ENCODE peak calls at places on chromosomes 13 and 19, in five cellular contexts. Z is dorsolateral prefrontal cortex; P is CD4-positive, alpha-beta T cell; T is PC-9; W is uterus. J is an unnamed sample.

GRCh38 chr13:48975101-48975925 is at the start of gene FNDC3A:
- DNase-seq in Z (peak), P (peak), T (peak), W (peak), J (peak)

GRCh38 chr13:30037766-30038165 is 187.3 kb upstream of the UBL3 start:
- DNase-seq in Z (no peak), P (no peak), T (no peak), W (no peak), J (no peak)

GRCh38 chr13:98827449-98827848 is 75.0 kb upstream of the SLC15A1 start:
- DNase-seq in Z (no peak), P (no peak), T (no peak), W (no peak), J (no peak)

GRCh38 chr19:48206402-48207093 is 36.1 kb downstream of the ZSWIM9 start:
- DNase-seq in Z (no peak), P (no peak), T (no peak), W (no peak), J (peak)

GRCh38 chr19:46493236-46494114 is 2.2 kb downstream of the PNMA8B start:
- DNase-seq in Z (no peak), P (peak), T (no peak), W (peak), J (peak)

GRCh38 chr13:25881946-25882574 is 169.8 kb downstream of the SHISA2 start:
- DNase-seq in Z (no peak), P (no peak), T (no peak), W (no peak), J (peak)

GRCh38 chr19:57239982-57240310 is 486 bp upstream of the ZNF805 start:
- DNase-seq in Z (no peak), P (no peak), T (no peak), W (no peak), J (no peak)

GRCh38 chr13:28493740-28494536 is 990 bp downstream of the FLT1 start:
- DNase-seq in Z (no peak), P (no peak), T (no peak), W (no peak), J (no peak)

GRCh38 chr19:48568345-48568886 is 16.4 kb downstream of the SULT2B1 start:
- DNase-seq in Z (peak), P (no peak), T (peak), W (peak), J (no peak)

GRCh38 chr19:10762656-10763055 is 44.8 kb downstream of the DNM2 start:
- DNase-seq in Z (no peak), P (peak), T (peak), W (no peak), J (no peak)

GRCh38 chr13:73547239-73547638 is 488.4 kb downstream of the KLF5 start:
- DNase-seq in Z (no peak), P (no peak), T (no peak), W (no peak), J (no peak)

GRCh38 chr13:43196171-43196611 is 172.8 kb downstream of the DNAJC15 start:
- DNase-seq in Z (peak), P (no peak), T (no peak), W (peak), J (no peak)

GRCh38 chr19:14442904-14443631 is 10.0 kb downstream of the PKN1 start:
- DNase-seq in Z (peak), P (no peak), T (no peak), W (no peak), J (no peak)

GRCh38 chr13:66520511-66521390 is 709.4 kb downstream of the PCDH9 start:
- DNase-seq in Z (no peak), P (no peak), T (no peak), W (no peak), J (no peak)

GRCh38 chr13:39362652-39363390 is 240.2 kb downstream of the LHFPL6 start:
- DNase-seq in Z (no peak), P (no peak), T (no peak), W (no peak), J (no peak)

GRCh38 chr19:53538378-53539109 is 599 bp downstream of the ZNF331 start:
- DNase-seq in Z (peak), P (no peak), T (peak), W (no peak), J (no peak)

GRCh38 chr19:55400281-55401087 is 7.1 kb downstream of the UBE2S start:
- DNase-seq in Z (no peak), P (no peak), T (no peak), W (no peak), J (no peak)

GRCh38 chr19:49799798-49800376 is 13.2 kb downstream of the FUZ start:
- DNase-seq in Z (no peak), P (no peak), T (no peak), W (no peak), J (no peak)

GRCh38 chr13:90315061-90315460 is 1032.4 kb upstream of the MIR17HG start:
- DNase-seq in Z (no peak), P (no peak), T (no peak), W (no peak), J (no peak)

GRCh38 chr19:3342246-3342645 is 24.1 kb upstream of the NFIC start:
- DNase-seq in Z (no peak), P (no peak), T (no peak), W (no peak), J (no peak)

GRCh38 chr19:3345850-3346460 is 20.4 kb upstream of the NFIC start:
- DNase-seq in Z (no peak), P (no peak), T (no peak), W (peak), J (no peak)

GRCh38 chr19:3346677-3347353 is 19.6 kb upstream of the NFIC start:
- DNase-seq in Z (peak), P (no peak), T (no peak), W (peak), J (no peak)

GRCh38 chr19:3344608-3345598 is 21.5 kb upstream of the NFIC start:
- DNase-seq in Z (no peak), P (no peak), T (no peak), W (peak), J (no peak)

GRCh38 chr19:3343619-3344502 is 22.5 kb upstream of the NFIC start:
- DNase-seq in Z (peak), P (peak), T (peak), W (peak), J (no peak)
- TF ChIP-seq CTCF in Z (peak), P (no peak), T (no peak), W (peak), J (no peak)

GRCh38 chr19:36054119-36054732 is at the start of gene THAP8:
- DNase-seq in Z (peak), P (peak), T (peak), W (peak), J (peak)
- TF ChIP-seq CTCF in Z (peak), P (peak), T (peak), W (peak), J (peak)

DNA sequence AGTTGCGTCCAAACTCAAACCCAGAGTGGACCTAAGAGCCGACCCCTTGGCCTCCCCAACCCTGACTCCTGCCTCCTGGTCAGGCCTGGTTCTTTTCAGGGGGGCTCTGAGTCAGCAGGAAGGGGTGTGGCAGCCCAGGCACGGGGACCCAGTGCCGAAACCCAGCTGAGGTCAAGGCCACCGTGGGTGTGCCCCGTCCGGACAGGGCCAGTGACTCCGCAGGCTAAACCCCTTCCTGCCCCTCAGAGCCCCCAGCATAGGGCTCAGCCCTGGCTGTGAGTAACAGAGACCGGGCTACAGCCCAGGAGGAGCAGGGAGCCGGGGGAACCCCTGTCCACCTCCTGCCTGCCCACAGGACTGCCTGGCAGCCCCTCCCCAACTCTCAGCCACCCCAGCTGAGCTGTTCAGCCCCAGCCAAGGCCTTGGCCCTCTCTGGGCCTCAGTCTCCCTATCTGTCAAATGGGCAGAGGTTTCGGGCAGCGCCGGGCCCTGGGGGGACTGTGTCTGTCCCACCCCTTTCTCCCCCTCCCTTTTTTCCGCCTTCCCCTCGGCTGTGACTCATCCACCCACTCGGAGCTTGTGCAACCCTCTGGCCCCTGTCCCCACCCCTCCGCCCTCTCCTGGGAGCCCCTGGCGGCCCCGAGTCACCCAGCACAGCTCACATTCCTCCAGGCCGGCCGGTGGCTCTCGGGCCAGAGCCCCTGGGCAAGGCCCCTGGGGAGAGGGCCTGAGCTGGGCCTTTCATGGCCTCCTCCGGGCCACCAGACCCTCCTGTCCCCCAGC is 8.6 kb downstream of the ZBTB7A start:
- DNase-seq in Z (peak), P (peak), T (peak), W (peak), J (no peak)
- TF ChIP-seq CTCF in Z (no peak), P (no peak), T (no peak), W (no peak), J (no peak)

GRCh38 chr19:38919837-38920528 is 8.0 kb upstream of the CCER2 start:
- DNase-seq in Z (no peak), P (no peak), T (no peak), W (no peak), J (no peak)
- TF ChIP-seq CTCF in Z (no peak), P (no peak), T (no peak), W (no peak), J (no peak)

GRCh38 chr13:101202590-101202989 is 213.7 kb downstream of the NALCN start:
- DNase-seq in Z (no peak), P (no peak), T (no peak), W (no peak), J (no peak)
- TF ChIP-seq CTCF in Z (no peak), P (no peak), T (no peak), W (no peak), J (no peak)

GRCh38 chr19:1511989-1512338 is 855 bp downstream of the ADAMTSL5 start:
- DNase-seq in Z (no peak), P (no peak), T (no peak), W (no peak), J (no peak)

GRCh38 chr19:1514295-1514661 is 1.5 kb upstream of the ADAMTSL5 start:
- DNase-seq in Z (no peak), P (no peak), T (no peak), W (no peak), J (no peak)

GRCh38 chr19:1511318-1511988 is 1.4 kb downstream of the ADAMTSL5 start:
- DNase-seq in Z (no peak), P (no peak), T (no peak), W (no peak), J (no peak)

GRCh38 chr19:1513492-1514294 is 874 bp upstream of the ADAMTSL5 start:
- DNase-seq in Z (no peak), P (peak), T (peak), W (peak), J (no peak)

DNA sequence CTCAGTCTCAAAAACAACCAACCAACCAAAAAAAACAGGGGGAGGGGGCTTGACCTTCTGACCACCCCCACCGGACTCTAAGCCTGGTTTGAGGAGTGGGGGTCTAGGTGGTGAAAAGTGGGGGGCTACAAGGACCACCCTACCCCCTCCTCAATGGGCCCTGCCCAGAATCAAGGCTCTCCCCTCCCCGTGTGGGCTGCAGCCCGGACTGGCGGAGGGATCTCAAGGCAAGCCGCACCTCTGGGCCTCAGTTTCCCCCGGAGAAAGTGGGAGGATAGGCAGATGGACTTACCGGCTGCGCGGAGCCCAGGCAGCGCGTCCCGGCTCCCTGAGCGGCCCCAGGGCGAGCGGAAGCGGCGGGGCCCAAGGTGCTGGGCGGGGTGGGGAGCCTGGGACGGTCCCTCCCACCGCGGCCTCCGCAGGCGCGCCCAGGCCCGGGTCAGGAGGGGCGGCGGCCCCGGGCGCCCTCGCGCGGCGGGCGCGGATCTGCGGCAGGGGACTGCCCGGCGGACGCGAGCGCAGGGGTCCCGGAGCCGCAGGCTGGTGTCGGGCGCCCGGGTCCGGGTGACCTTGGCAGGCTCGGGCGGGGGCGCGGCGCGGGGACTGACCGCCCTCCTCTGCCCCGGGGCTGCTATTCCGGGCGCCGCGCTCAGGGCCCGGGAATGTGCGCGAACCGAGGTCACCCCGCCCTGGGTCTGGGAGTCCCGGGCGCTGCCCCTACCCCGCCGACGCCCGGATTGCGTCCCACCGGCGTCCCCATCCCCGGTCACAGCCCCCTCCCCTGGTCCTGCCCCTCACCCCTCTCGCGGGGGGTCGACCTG is at the start of gene ADAMTSL5:
- DNase-seq in Z (no peak), P (peak), T (peak), W (peak), J (no peak)
- TF ChIP-seq CTCF in Z (no peak), P (no peak), T (no peak), W (no peak), J (no peak)

GRCh38 chr13:44739120-44739519 is 163.0 kb upstream of the TSC22D1 start:
- DNase-seq in Z (no peak), P (no peak), T (no peak), W (no peak), J (no peak)
- TF ChIP-seq CTCF in Z (no peak), P (no peak), T (peak), W (no peak), J (no peak)

DNA sequence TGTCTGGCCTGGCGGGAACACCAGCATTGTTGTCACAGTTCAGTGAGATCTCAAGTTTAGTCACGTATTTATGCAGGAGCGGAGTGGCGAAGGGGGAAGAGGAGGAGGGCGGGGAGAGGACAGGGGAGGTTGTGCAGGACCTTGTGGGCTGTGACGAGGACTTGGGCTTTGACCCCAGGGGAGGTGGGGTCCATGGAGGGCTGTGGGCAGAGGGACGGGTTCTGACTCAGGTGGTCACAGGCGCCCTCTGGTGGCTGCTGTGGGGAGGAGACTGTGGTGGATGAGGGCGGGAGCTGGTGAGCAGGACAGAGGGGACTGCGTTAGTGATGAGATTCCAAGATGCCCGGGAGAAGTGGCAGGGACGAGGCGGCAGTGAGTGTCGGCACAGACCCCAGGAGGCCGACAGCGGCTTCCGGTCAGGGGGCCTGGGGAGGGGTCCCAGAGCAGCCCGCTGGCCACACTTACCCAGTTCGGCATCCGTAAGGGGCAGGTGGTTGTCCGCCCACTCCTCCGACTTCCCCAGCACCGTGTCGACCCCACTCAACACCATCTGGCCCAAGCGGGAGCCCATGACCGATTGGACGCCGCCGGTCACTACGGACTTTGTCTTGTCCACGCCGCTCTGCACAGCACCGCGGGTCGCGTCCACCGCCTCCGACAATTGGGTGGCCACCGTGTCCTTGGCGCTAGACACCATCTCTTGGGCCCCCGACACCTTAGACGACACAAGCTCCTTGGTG is 15.7 kb downstream of the PLIN3 start:
- DNase-seq in Z (peak), P (peak), T (peak), W (peak), J (peak)
- TF ChIP-seq CTCF in Z (peak), P (peak), T (peak), W (peak), J (peak)

GRCh38 chr13:112711528-112712265 is 21.9 kb downstream of the ATP11A start:
- DNase-seq in Z (peak), P (no peak), T (peak), W (peak), J (peak)
- TF ChIP-seq CTCF in Z (no peak), P (no peak), T (peak), W (no peak), J (no peak)

GRCh38 chr19:32333227-32333626 is 12.2 kb upstream of the ZNF507 start:
- DNase-seq in Z (no peak), P (no peak), T (no peak), W (no peak), J (no peak)

GRCh38 chr19:32337176-32337808 is 8.1 kb upstream of the ZNF507 start:
- DNase-seq in Z (no peak), P (no peak), T (no peak), W (no peak), J (no peak)

GRCh38 chr19:32339988-32340874 is 5.2 kb upstream of the ZNF507 start:
- DNase-seq in Z (peak), P (peak), T (peak), W (peak), J (no peak)

GRCh38 chr19:32336259-32337111 is 8.9 kb upstream of the ZNF507 start:
- DNase-seq in Z (no peak), P (no peak), T (no peak), W (peak), J (no peak)
- TF ChIP-seq CTCF in Z (peak), P (no peak), T (peak), W (no peak), J (no peak)

J was measured in mesothelial cell of epicardium.